ENCODE peak calls at places on chromosomes 12 and 14, in eight cellular contexts. O is left ventricle myocardium inferior, F is endodermal cell, I is WERI-Rb-1, S is AG04450, Z is pancreas, P is fibroblast of lung, E is A673. C is an unnamed sample.

GRCh38 chr12:121522962-121523361 is 57.9 kb downstream of the KDM2B start:
- DNase-seq in E (no peak), Z (no peak), F (no peak), O (no peak), S (no peak), P (no peak), I (no peak), C (no peak)

GRCh38 chr14:25122843-25123242 is 72.9 kb upstream of the STXBP6 start:
- DNase-seq in F (no peak), I (no peak), S (no peak), Z (no peak), P (no peak), E (no peak), O (no peak), C (no peak)

GRCh38 chr12:11830298-11830937 is 180.9 kb downstream of the ETV6 start:
- DNase-seq in F (no peak), O (no peak), S (no peak), Z (no peak), P (no peak), I (no peak), E (no peak), C (no peak)

GRCh38 chr12:115771065-115771464 is 506.4 kb downstream of the MED13L start:
- DNase-seq in O (no peak), Z (no peak), E (no peak), P (peak; percentile 20), F (peak; percentile 75), I (peak; percentile 25), S (no peak), C (no peak)

GRCh38 chr14:103207038-103207403 is 83.8 kb downstream of the TNFAIP2 start:
- DNase-seq in Z (peak; percentile 74), I (no peak), E (no peak), O (peak; percentile 91), F (peak; percentile 80), P (peak; percentile 20), S (no peak), C (no peak)

GRCh38 chr12:9792961-9793617 is 32.4 kb upstream of the CD69 start:
- DNase-seq in F (no peak), S (peak; percentile 8), P (peak; percentile 46), Z (no peak), I (no peak), O (no peak), E (no peak), C (no peak)

GRCh38 chr12:114732426-114733030 is 48.6 kb upstream of the TBX3 start:
- DNase-seq in S (no peak), P (no peak), F (peak; percentile 67), O (no peak), E (no peak), Z (no peak), I (no peak), C (no peak)

GRCh38 chr14:71322660-71323250 is 415.5 kb downstream of the PCNX1 start:
- DNase-seq in Z (no peak), F (no peak), I (no peak), O (no peak), S (no peak), P (peak; percentile 82), E (peak; percentile 70), C (no peak)

GRCh38 chr12:120709976-120710804 is at the start of gene UNC119B:
- DNase-seq in F (peak; percentile 93), E (peak; percentile 80), Z (peak; percentile 68), S (no peak), I (peak; percentile 67), P (no peak), O (peak; percentile 78), C (peak; percentile 73)

GRCh38 chr14:70585221-70585620 is 15.2 kb downstream of the MED6 start:
- DNase-seq in Z (no peak), O (no peak), I (no peak), F (no peak), S (no peak), E (peak; percentile 35), P (no peak), C (no peak)

GRCh38 chr12:40375076-40375475 is 150.3 kb downstream of the LRRK2 start:
- DNase-seq in Z (no peak), O (no peak), F (no peak), P (no peak), I (no peak), E (peak; percentile 32), S (no peak), C (no peak)

GRCh38 chr14:74035556-74035955 is 16.4 kb downstream of the BBOF1 start:
- DNase-seq in O (no peak), Z (no peak), E (no peak), I (peak; percentile 62), F (no peak), P (peak; percentile 29), S (no peak), C (no peak)

GRCh38 chr12:117365072-117365616 is 3.7 kb upstream of the NOS1 start:
- DNase-seq in F (no peak), O (no peak), P (no peak), S (no peak), E (no peak), I (no peak), Z (no peak), C (no peak)

GRCh38 chr14:22671622-22672021 is 27.5 kb upstream of the OR6J1 start:
- DNase-seq in I (no peak), F (no peak), Z (no peak), P (no peak), O (no peak), E (no peak), S (no peak), C (no peak)

GRCh38 chr14:23532658-23533057 is 18.9 kb downstream of the ZFHX2 start:
- DNase-seq in E (no peak), P (no peak), S (no peak), I (no peak), F (no peak), Z (no peak), O (no peak), C (no peak)

DNA sequence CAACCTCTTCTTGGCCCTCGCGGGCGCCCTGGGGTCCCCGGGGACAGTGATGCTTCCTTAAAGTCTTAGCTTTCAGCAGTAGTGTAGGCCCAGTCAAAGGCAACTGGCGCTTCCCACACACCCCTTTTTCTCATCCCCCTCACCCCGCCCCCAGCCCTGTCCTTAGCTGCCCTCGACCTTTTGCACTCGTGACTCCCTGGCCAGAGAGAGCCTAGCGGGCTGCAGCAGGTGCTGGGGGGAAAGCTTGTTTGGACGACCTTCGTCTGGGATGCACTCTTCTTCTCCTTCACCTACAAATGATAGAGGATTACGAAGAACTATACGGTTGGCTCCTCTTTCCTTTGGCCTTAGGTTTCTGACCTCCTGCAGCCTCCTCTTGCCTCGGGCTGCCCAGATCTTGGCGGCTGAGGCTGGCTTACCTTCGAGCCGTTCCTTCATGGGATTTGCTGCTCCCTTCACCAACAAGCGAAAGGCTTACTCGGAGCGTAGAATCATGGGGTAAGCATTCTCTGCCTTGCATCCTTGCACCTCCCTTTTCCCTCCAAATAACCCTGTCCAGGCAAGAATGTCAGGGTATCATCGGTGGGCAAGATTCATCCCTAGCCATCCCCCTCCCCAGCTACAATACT is 815 bp downstream of the COQ10A start:
- DNase-seq in E (no peak), O (peak; percentile 61), I (peak; percentile 37), P (no peak), F (no peak), S (no peak), Z (peak; percentile 43), C (no peak)
- H3K27ac ChIP-seq in E (peak overlapping the region; percentile 86), O (peak overlapping the region; percentile 97), I (peak overlapping the region; percentile 91), P (peak overlapping the region; percentile 31), F (peak overlapping the region; percentile 91), S (peak overlapping the region; percentile 39), Z (peak overlapping the region; percentile 94), C (peak overlapping the region; percentile 98)

DNA sequence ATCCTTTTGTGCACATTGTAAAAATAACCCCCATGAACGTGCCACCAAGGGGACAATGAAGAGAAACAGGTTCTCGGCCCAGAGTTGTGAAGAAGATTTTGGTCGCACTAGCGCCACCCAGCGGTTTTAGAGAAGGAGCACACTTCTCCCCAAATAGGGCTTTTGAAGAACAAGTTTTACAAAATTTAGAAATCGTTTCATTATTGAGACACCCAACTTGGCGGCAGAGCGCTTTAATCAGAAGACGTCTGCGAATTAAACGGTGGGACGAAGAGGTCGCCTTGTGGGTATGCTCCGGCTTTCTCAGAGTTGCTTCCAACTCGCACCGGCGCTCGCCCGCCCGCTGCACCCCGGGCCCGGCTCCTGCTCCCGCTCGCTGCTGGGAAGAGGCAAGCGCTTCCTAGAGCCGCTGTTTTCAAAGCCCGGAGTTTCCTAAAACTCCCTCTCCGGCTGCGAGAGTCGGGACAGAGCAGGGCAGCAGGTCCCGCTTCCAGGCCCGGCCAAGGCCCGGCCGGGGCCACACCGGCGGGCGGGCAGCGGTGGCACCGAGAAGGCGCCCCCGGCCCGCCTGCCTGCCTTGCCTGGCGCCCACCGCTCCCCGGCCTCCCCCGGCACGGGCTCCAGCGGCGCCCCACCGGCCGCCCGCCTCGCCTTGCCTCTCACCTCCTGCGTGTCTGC is 672 bp downstream of the FOXA1 start:
- DNase-seq in E (peak; percentile 91), F (peak; percentile 93), I (peak; percentile 68), S (peak; percentile 32), O (no peak), P (peak; percentile 84), Z (peak; percentile 68), C (no peak)
- H3K27me3 ChIP-seq in E (peaks cover 72% of the 10 kb centered on the region), F (peaks cover 85% of the 10 kb centered on the region), I (peaks cover 89% of the 10 kb centered on the region), S (peaks cover 77% of the 10 kb centered on the region), O (peaks cover 100% of the 10 kb centered on the region), P (peaks cover 79% of the 10 kb centered on the region), Z (peaks cover 18% of the 10 kb centered on the region), C (peaks cover 33% of the 10 kb centered on the region)

DNA sequence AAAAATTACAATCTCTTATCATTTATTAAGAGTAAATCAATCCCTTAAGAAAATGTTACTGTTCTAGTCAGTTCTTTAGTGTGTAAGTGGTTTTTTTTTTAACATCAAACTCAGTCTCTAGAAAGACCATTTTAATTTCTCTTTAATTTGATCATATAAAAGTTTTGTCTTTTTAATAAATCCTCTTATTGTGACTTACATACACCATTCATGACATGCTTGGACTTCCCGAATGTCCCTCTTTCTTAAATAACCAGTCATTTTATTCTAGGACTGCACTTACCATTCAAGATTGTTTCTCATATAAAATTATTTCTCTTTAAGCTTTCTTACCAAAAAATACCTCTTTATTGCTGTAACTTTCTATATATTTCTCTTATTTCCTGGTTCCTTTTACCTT is 60.8 kb upstream of the EVL start:
- DNase-seq in I (no peak), S (no peak), E (no peak), Z (no peak), P (no peak), F (no peak), O (no peak), C (no peak)
- H3K9me3 ChIP-seq in I (peaks cover 21% of the 10 kb centered on the region), S (peaks cover 11% of the 10 kb centered on the region), E (peaks cover 27% of the 10 kb centered on the region), Z (no peaks in the 10 kb centered on the region), P (no peaks in the 10 kb centered on the region), F (peaks cover 72% of the 10 kb centered on the region), O (peaks cover 11% of the 10 kb centered on the region), C (peaks cover 4% of the 10 kb centered on the region)

GRCh38 chr14:105316968-105317498 is 2.5 kb downstream of the PACS2 start:
- DNase-seq in O (no peak), I (no peak), E (no peak), S (no peak), Z (no peak), P (no peak), F (no peak), C (no peak)

GRCh38 chr14:105317546-105317945 is 3.0 kb downstream of the PACS2 start:
- DNase-seq in I (no peak), E (peak; percentile 28), F (no peak), Z (no peak), S (no peak), O (peak; percentile 40), P (peak; percentile 33), C (no peak)

GRCh38 chr14:105315211-105315721 is 718 bp downstream of the PACS2 start:
- DNase-seq in F (peak; percentile 83), S (no peak), I (peak; percentile 45), O (no peak), E (no peak), Z (peak; percentile 53), P (no peak), C (peak; percentile 72)

GRCh38 chr14:105315941-105316562 is 1.5 kb downstream of the PACS2 start:
- DNase-seq in F (peak; percentile 45), O (no peak), Z (peak; percentile 18), P (no peak), E (no peak), S (no peak), I (no peak), C (no peak)

GRCh38 chr14:105316563-105316941 is 2.0 kb downstream of the PACS2 start:
- DNase-seq in S (no peak), I (no peak), P (no peak), Z (no peak), O (no peak), E (no peak), F (no peak), C (no peak)
- H3K27ac ChIP-seq in S (no peak overlapping the region), I (no peak overlapping the region), P (no peak overlapping the region), Z (no peak overlapping the region), O (peak overlapping the region; percentile 91), E (no peak overlapping the region), F (no peak overlapping the region), C (no peak overlapping the region)